ENCODE peak calls at places on chromosome 6, in six cellular contexts. S is HepG2, J is transverse colon, Q is tibial nerve, X is esophagus squamous epithelium, H is heart left ventricle. B is an unnamed sample.

GRCh38 chr6:71383891-71384489 is 95.4 kb downstream of the OGFRL1 start:
- DNase-seq in S (peak; percentile 15), J (no peak), Q (no peak), X (no peak), H (no peak), B (no peak)

GRCh38 chr6:154989457-154989856 is 5.7 kb upstream of the TIAM2 start:
- DNase-seq in S (no peak), J (no peak), Q (no peak), X (no peak), H (no peak), B (no peak)

GRCh38 chr6:73353636-73354388 is at the start of gene DPPA5:
- DNase-seq in S (no peak), J (no peak), Q (no peak), X (no peak), H (no peak), B (no peak)

GRCh38 chr6:163180874-163181541 is 233.5 kb upstream of the QKI start:
- DNase-seq in S (peak; percentile 91), J (peak; percentile 29), Q (peak; percentile 73), X (no peak), H (peak; percentile 87), B (peak; percentile 77)

GRCh38 chr6:28978137-28978491 is 27.0 kb downstream of the ZNF311 start:
- DNase-seq in S (no peak), J (no peak), Q (no peak), X (no peak), H (no peak), B (no peak)

GRCh38 chr6:136526196-136526930 is 23.9 kb downstream of the MAP7 start:
- DNase-seq in S (peak; percentile 6), J (no peak), Q (no peak), X (no peak), H (peak; percentile 55), B (peak; percentile 29)

GRCh38 chr6:138970856-138971425 is 17.1 kb downstream of the REPS1 start:
- DNase-seq in S (no peak), J (no peak), Q (no peak), X (no peak), H (peak; percentile 29), B (no peak)

GRCh38 chr6:79410806-79411205 is 126.4 kb downstream of the LCA5 start:
- DNase-seq in S (no peak), J (no peak), Q (no peak), X (no peak), H (no peak), B (no peak)

GRCh38 chr6:150343434-150343833 is 25.4 kb upstream of the IYD start:
- DNase-seq in S (no peak), J (no peak), Q (no peak), X (no peak), H (no peak), B (no peak)

GRCh38 chr6:23002044-23002619 is 432.8 kb downstream of the HDGFL1 start:
- DNase-seq in S (no peak), J (no peak), Q (no peak), X (no peak), H (no peak), B (no peak)

GRCh38 chr6:37103169-37104039 is 66.5 kb upstream of the PIM1 start:
- DNase-seq in S (peak; percentile 85), J (peak; percentile 93), Q (peak; percentile 38), X (no peak), H (peak; percentile 77), B (peak; percentile 95)

GRCh38 chr6:136463796-136464542 is 86.3 kb downstream of the MAP7 start:
- DNase-seq in S (no peak), J (no peak), Q (no peak), X (no peak), H (no peak), B (no peak)

GRCh38 chr6:68633654-68634502 is 1.2 kb upstream of the ADGRB3 start:
- DNase-seq in S (no peak), J (no peak), Q (no peak), X (no peak), H (no peak), B (no peak)

GRCh38 chr6:143940011-143940597 is 68.0 kb downstream of the PLAGL1 start:
- DNase-seq in S (peak; percentile 59), J (peak; percentile 62), Q (peak; percentile 21), X (no peak), H (no peak), B (peak; percentile 70)

GRCh38 chr6:54194067-54194466 is 82.8 kb downstream of the MLIP start:
- DNase-seq in S (no peak), J (no peak), Q (no peak), X (no peak), H (no peak), B (no peak)

GRCh38 chr6:36659271-36659670 is 19.2 kb upstream of the CDKN1A start:
- DNase-seq in S (no peak), J (no peak), Q (no peak), X (no peak), H (no peak), B (no peak)

GRCh38 chr6:41497994-41498393 is 48.2 kb upstream of the FOXP4 start:
- DNase-seq in S (no peak), J (no peak), Q (no peak), X (no peak), H (no peak), B (no peak)

GRCh38 chr6:7060769-7061516 is 46.8 kb upstream of the RREB1 start:
- DNase-seq in S (no peak), J (no peak), Q (no peak), X (no peak), H (no peak), B (no peak)

GRCh38 chr6:90169328-90169886 is 127.2 kb downstream of the BACH2 start:
- DNase-seq in S (no peak), J (no peak), Q (no peak), X (no peak), H (peak; percentile 33), B (no peak)

GRCh38 chr6:169589293-169589692 is 112.5 kb downstream of the WDR27 start:
- DNase-seq in S (no peak), J (peak; percentile 51), Q (no peak), X (no peak), H (no peak), B (no peak)

GRCh38 chr6:26158581-26159416 is 71.6 kb downstream of the HFE start:
- DNase-seq in S (no peak), J (peak; percentile 87), Q (peak; percentile 55), X (no peak), H (peak; percentile 72), B (peak; percentile 73)

GRCh38 chr6:43948527-43949450 is 178.5 kb downstream of the MRPL14 start:
- DNase-seq in S (no peak), J (no peak), Q (no peak), X (no peak), H (no peak), B (no peak)

GRCh38 chr6:158642097-158642601 is 2.4 kb downstream of the DYNLT1 start:
- DNase-seq in S (no peak), J (no peak), Q (no peak), X (no peak), H (no peak), B (no peak)

GRCh38 chr6:72953901-72954494 is 271.3 kb downstream of the KHDC1L start:
- DNase-seq in S (no peak), J (no peak), Q (no peak), X (no peak), H (no peak), B (no peak)

GRCh38 chr6:145350928-145351327 is 384.4 kb downstream of the EPM2A start:
- DNase-seq in S (no peak), J (no peak), Q (no peak), X (no peak), H (no peak), B (no peak)

GRCh38 chr6:4647414-4648365 is 128.5 kb upstream of the CDYL start:
- DNase-seq in S (peak; percentile 53), J (peak; percentile 80), Q (peak; percentile 59), X (no peak), H (peak; percentile 86), B (peak; percentile 81)
- TF ChIP-seq POLR2A in S (no peak), J (peak; percentile 44), Q (peak; percentile 10), X (peak; percentile 36), H (no peak), B (peak; percentile 57)

GRCh38 chr6:108735991-108736345 is 112.3 kb upstream of the ARMC2 start:
- DNase-seq in S (no peak), J (peak; percentile 49), Q (no peak), X (no peak), H (no peak), B (no peak)

GRCh38 chr6:108739496-108740330 is 108.5 kb upstream of the ARMC2 start:
- DNase-seq in S (no peak), J (no peak), Q (no peak), X (no peak), H (no peak), B (peak; percentile 60)

GRCh38 chr6:108738684-108739406 is 109.4 kb upstream of the ARMC2 start:
- DNase-seq in S (no peak), J (peak; percentile 33), Q (no peak), X (no peak), H (no peak), B (no peak)

GRCh38 chr6:108736832-108737231 is 111.4 kb upstream of the ARMC2 start:
- DNase-seq in S (peak; percentile 27), J (no peak), Q (peak; percentile 30), X (no peak), H (no peak), B (peak; percentile 35)

GRCh38 chr6:108737594-108738546 is 110.4 kb upstream of the ARMC2 start:
- DNase-seq in S (no peak), J (peak; percentile 57), Q (peak; percentile 37), X (no peak), H (peak; percentile 54), B (peak; percentile 57)
- H3K4me1 ChIP-seq in S (peaks cover 71% of the 10 kb centered on the region), J (peaks cover 8% of the 10 kb centered on the region), Q (peaks cover 10% of the 10 kb centered on the region), X (no peaks in the 10 kb centered on the region), H (no peaks in the 10 kb centered on the region), B (peaks cover 36% of the 10 kb centered on the region)

GRCh38 chr6:9690388-9690787 is 724.5 kb downstream of the TFAP2A start:
- DNase-seq in S (no peak), J (no peak), Q (no peak), X (no peak), H (no peak), B (no peak)
- H3K4me3 ChIP-seq in S (no peak overlapping the region), J (no peak overlapping the region), Q (no peak overlapping the region), X (no peak overlapping the region), H (no peak overlapping the region), B (no peak overlapping the region)

GRCh38 chr6:35497571-35498406 is 910 bp upstream of the TEAD3 start:
- DNase-seq in S (peak; percentile 47), J (peak; percentile 69), Q (peak; percentile 46), X (no peak), H (peak; percentile 89), B (peak; percentile 42)
- TF ChIP-seq POLR2A in S (no peak), J (no peak), Q (no peak), X (peak; percentile 4), H (no peak), B (peak; percentile 36)

GRCh38 chr6:111761783-111762312 is 111.4 kb downstream of the FYN start:
- DNase-seq in S (no peak), J (no peak), Q (no peak), X (no peak), H (no peak), B (no peak)
- H3K4me1 ChIP-seq in S (no peaks in the 10 kb centered on the region), J (no peaks in the 10 kb centered on the region), Q (peaks cover 33% of the 10 kb centered on the region), X (peaks cover 18% of the 10 kb centered on the region), H (peaks cover 5% of the 10 kb centered on the region), B (no peaks in the 10 kb centered on the region)